ENCODE peak calls at places on chromosomes 12 and 14, in four cellular contexts. One of them, this sample, is unnamed.

GRCh38 chr12:108575199-108575912 is 13.0 kb downstream of the ISCU start:
- DNase-seq in brain microvascular endothelial cell: no peak
- DNase-seq in pancreas: no peak
- DNase-seq in AG04450: no peak
- DNase-seq in this sample: no peak

GRCh38 chr12:68169213-68169889 is 9.8 kb upstream of the IFNG start:
- DNase-seq in pancreas: no peak
- DNase-seq in AG04450: no peak
- DNase-seq in brain microvascular endothelial cell: no peak
- DNase-seq in this sample: no peak

GRCh38 chr12:95611676-95612309 is 60.5 kb upstream of the USP44 start:
- DNase-seq in brain microvascular endothelial cell: no peak
- DNase-seq in pancreas: peak; percentile 54
- DNase-seq in AG04450: no peak
- DNase-seq in this sample: no peak

GRCh38 chr12:93991882-93992415 is 156.4 kb upstream of the PLXNC1 start:
- DNase-seq in AG04450: no peak
- DNase-seq in pancreas: no peak
- DNase-seq in brain microvascular endothelial cell: no peak
- DNase-seq in this sample: no peak

GRCh38 chr14:71625175-71625574 is 307.1 kb upstream of the RGS6 start:
- DNase-seq in pancreas: no peak
- DNase-seq in brain microvascular endothelial cell: no peak
- DNase-seq in AG04450: no peak
- DNase-seq in this sample: no peak

GRCh38 chr14:36442824-36443241 is 77.2 kb downstream of the NKX2-1 start:
- DNase-seq in AG04450: no peak
- DNase-seq in brain microvascular endothelial cell: no peak
- DNase-seq in pancreas: no peak
- DNase-seq in this sample: no peak

GRCh38 chr12:52151859-52152783 is 39.7 kb downstream of the KRT80 start:
- DNase-seq in AG04450: no peak
- DNase-seq in brain microvascular endothelial cell: no peak
- DNase-seq in pancreas: peak; percentile 61
- DNase-seq in this sample: no peak

GRCh38 chr12:10073266-10073665 is 25.5 kb downstream of the CLEC1A start:
- DNase-seq in pancreas: no peak
- DNase-seq in brain microvascular endothelial cell: no peak
- DNase-seq in AG04450: no peak
- DNase-seq in this sample: no peak

GRCh38 chr12:23704992-23705943 is 244.2 kb downstream of the SOX5 start:
- DNase-seq in pancreas: no peak
- DNase-seq in brain microvascular endothelial cell: no peak
- DNase-seq in AG04450: no peak
- DNase-seq in this sample: no peak

GRCh38 chr14:61749867-61750266 is 12.4 kb upstream of the SNAPC1 start:
- DNase-seq in AG04450: no peak
- DNase-seq in pancreas: no peak
- DNase-seq in brain microvascular endothelial cell: no peak
- DNase-seq in this sample: no peak

GRCh38 chr14:75702107-75702506 is 41.1 kb downstream of the TTLL5 start:
- DNase-seq in brain microvascular endothelial cell: no peak
- DNase-seq in AG04450: no peak
- DNase-seq in pancreas: no peak
- DNase-seq in this sample: no peak

GRCh38 chr14:35458442-35458841 is 53.9 kb upstream of the NFKBIA start:
- DNase-seq in brain microvascular endothelial cell: no peak
- DNase-seq in AG04450: no peak
- DNase-seq in pancreas: no peak
- DNase-seq in this sample: no peak

GRCh38 chr12:130354407-130354806 is 16.7 kb downstream of the PIWIL1 start:
- DNase-seq in AG04450: no peak
- DNase-seq in brain microvascular endothelial cell: no peak
- DNase-seq in pancreas: no peak
- DNase-seq in this sample: no peak

DNA sequence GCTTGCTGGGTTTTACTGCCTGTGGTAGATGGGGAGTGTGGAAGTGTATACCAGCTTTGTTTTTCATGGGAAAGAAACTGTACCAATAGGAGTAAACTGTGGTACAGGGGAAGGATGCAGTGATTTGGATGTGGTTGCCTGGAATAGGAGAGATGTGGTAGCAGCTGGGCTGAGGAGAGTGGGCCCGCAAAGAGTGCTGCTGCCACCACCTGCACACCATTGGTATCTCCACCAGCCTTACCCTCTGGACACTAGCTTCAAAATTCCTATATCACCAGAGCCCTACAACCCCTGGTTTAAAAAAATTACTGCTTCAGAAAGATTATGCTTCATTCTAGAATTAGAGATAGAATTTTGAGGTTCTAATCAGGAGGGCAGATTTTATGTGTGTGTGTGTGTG is 53.6 kb downstream of the AKAP6 start:
- DNase-seq in AG04450: no peak
- DNase-seq in pancreas: no peak
- DNase-seq in brain microvascular endothelial cell: no peak
- DNase-seq in this sample: no peak
- TF ChIP-seq CTCF in AG04450: peak; percentile 61
- TF ChIP-seq CTCF in pancreas: no peak
- TF ChIP-seq CTCF in brain microvascular endothelial cell: peak; percentile 73
- TF ChIP-seq CTCF in this sample: peak; percentile 67

GRCh38 chr14:100104006-100104352 is 38.8 kb downstream of the EVL start:
- DNase-seq in pancreas: no peak
- DNase-seq in AG04450: no peak
- DNase-seq in brain microvascular endothelial cell: no peak
- DNase-seq in this sample: no peak

GRCh38 chr14:100106661-100107112 is 41.5 kb downstream of the EVL start:
- DNase-seq in AG04450: no peak
- DNase-seq in pancreas: no peak
- DNase-seq in brain microvascular endothelial cell: no peak
- DNase-seq in this sample: no peak

GRCh38 chr14:100106260-100106659 is 41.0 kb downstream of the EVL start:
- DNase-seq in pancreas: no peak
- DNase-seq in brain microvascular endothelial cell: no peak
- DNase-seq in AG04450: no peak
- DNase-seq in this sample: no peak

GRCh38 chr14:100104523-100105300 is 39.5 kb downstream of the EVL start:
- DNase-seq in pancreas: no peak
- DNase-seq in AG04450: no peak
- DNase-seq in brain microvascular endothelial cell: peak; percentile 60
- DNase-seq in this sample: peak; percentile 58

DNA sequence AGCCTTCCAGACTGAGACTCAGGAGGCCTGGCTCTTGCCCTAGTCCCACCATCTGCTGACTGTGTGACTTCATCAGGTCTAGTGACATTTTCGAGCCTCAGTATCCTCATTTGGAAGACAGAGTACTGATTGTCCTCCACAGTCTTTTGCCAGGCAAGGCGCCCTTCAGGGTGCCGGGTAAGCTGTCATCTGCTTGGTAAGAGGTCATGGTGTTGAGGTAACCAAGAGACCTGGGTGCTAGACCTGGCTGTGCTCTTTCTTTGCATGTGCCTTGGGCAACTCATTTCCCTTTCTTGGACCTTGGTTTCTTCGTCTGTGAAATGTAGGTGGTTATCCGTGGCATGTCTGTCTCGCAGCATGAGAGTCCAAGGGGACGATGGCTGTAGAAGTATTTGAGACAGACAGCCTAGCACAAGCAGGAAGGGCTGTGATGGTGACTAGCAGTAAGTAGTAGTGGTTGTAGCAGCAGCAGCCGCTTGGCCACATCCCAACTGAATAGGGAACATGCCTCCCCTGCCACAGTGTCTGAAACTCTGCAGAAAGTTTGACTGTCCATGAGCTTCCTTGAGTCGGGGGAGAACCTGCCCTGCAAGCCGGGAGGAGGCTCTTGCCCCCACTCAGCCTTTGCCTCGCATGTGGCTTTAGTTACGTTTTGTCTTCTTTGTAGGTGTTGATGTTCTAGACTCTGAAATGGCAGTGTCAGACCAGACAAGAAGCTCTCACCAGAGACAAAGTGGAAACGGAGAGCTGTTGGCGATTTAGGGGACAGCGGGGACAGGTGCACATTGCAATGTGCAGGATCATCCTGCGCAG is 40.3 kb downstream of the EVL start:
- DNase-seq in brain microvascular endothelial cell: no peak
- DNase-seq in pancreas: no peak
- DNase-seq in AG04450: no peak
- DNase-seq in this sample: no peak
- H3K4me3 ChIP-seq in brain microvascular endothelial cell: no peak overlapping the region
- H3K4me3 ChIP-seq in pancreas: no peak overlapping the region
- H3K4me3 ChIP-seq in AG04450: no peak overlapping the region
- H3K4me3 ChIP-seq in this sample: no peak overlapping the region

DNA sequence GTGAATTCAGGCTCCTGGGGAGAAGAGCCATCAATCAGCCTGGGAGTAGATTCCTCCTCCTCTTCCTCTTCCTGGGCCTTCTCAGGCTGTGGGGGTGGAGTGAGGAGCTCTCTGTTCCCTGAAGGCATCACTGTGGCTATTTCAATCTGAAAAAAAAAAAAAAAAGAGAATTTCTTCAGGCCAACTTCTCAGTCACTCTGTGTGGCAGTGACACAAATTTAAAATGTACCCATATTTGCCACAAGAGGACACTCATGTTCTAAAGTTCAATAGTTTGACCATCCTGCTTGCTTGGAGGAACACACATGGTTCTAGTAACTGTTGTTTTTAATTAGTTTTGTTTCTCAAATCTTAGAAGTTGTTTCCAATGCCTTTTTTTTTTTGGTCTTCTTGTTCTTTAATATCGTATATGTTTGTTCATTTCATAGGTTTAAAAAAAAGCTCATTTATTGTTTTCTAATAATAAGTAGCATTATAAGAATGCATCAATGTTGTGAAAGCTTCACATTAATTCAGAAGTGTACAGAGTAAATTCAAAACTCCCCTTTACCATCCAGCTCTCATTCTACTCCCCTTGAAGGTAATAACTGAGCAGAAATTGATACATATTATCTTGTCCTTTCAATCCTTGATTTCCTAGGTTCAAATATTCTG is 23.3 kb upstream of the CCER1 start:
- DNase-seq in AG04450: peak; percentile 56
- DNase-seq in brain microvascular endothelial cell: peak; percentile 28
- DNase-seq in pancreas: no peak
- DNase-seq in this sample: no peak
- TF ChIP-seq CTCF in AG04450: peak; percentile 79
- TF ChIP-seq CTCF in brain microvascular endothelial cell: peak; percentile 58
- TF ChIP-seq CTCF in pancreas: peak; percentile 21
- TF ChIP-seq CTCF in this sample: peak; percentile 51

GRCh38 chr14:21256539-21257394 is 12.5 kb downstream of the HNRNPC start:
- DNase-seq in brain microvascular endothelial cell: no peak
- DNase-seq in AG04450: no peak
- DNase-seq in pancreas: no peak
- DNase-seq in this sample: no peak

GRCh38 chr14:21258889-21259787 is 10.1 kb downstream of the HNRNPC start:
- DNase-seq in AG04450: no peak
- DNase-seq in pancreas: no peak
- DNase-seq in brain microvascular endothelial cell: no peak
- DNase-seq in this sample: no peak

GRCh38 chr14:21257395-21258193 is 11.6 kb downstream of the HNRNPC start:
- DNase-seq in brain microvascular endothelial cell: no peak
- DNase-seq in AG04450: no peak
- DNase-seq in pancreas: no peak
- DNase-seq in this sample: no peak

GRCh38 chr14:21255385-21256101 is 13.7 kb downstream of the HNRNPC start:
- DNase-seq in pancreas: no peak
- DNase-seq in AG04450: no peak
- DNase-seq in brain microvascular endothelial cell: no peak
- DNase-seq in this sample: no peak

GRCh38 chr14:21258194-21258888 is 10.9 kb downstream of the HNRNPC start:
- DNase-seq in brain microvascular endothelial cell: no peak
- DNase-seq in pancreas: no peak
- DNase-seq in AG04450: no peak
- DNase-seq in this sample: no peak
- H3K4me3 ChIP-seq in brain microvascular endothelial cell: no peak overlapping the region
- H3K4me3 ChIP-seq in pancreas: no peak overlapping the region
- H3K4me3 ChIP-seq in AG04450: no peak overlapping the region
- H3K4me3 ChIP-seq in this sample: no peak overlapping the region

This sample was measured in AG04449.